ENCODE peak calls at places on chromosomes 7 and 10, in six cellular contexts. C is stimulated activated CD4-positive, alpha-beta T cell treated with anti-CD3 and anti-CD28 coated beads, Interleukin-4, amount 100 ng/mL, for 4 hours; T is AG08396; X is kidney tubule cell; A is NCI-H1694 treated with DMSO at 0.1 percent for 48 hours; U is nephron progenitor cell. W is an unnamed sample.

GRCh38 chr10:24873281-24873683 is 79.1 kb downstream of the PRTFDC1 start:
- DNase-seq in C (no peak), T (peak; percentile 69), A (no peak), U (no peak), X (peak; percentile 66), W (no peak)

GRCh38 chr10:119417852-119418251 is 124.7 kb downstream of the RGS10 start:
- DNase-seq in A (no peak), U (no peak), T (no peak), X (no peak), C (no peak), W (no peak)

GRCh38 chr10:98295907-98296306 is 27.9 kb upstream of the LOXL4 start:
- DNase-seq in A (peak; percentile 20), U (peak; percentile 30), C (no peak), T (no peak), X (no peak), W (no peak)

GRCh38 chr7:114986805-114987204 is 64.9 kb downstream of the MDFIC start:
- DNase-seq in T (no peak), C (no peak), A (no peak), U (no peak), X (peak; percentile 66), W (no peak)

GRCh38 chr10:82240408-82240807 is 365.4 kb downstream of the NRG3 start:
- DNase-seq in T (no peak), A (no peak), C (no peak), U (no peak), X (no peak), W (no peak)

GRCh38 chr10:22805304-22805703 is 90.9 kb upstream of the PIP4K2A start:
- DNase-seq in U (no peak), T (peak; percentile 70), X (peak; percentile 74), C (no peak), A (peak; percentile 74), W (peak; percentile 97)

GRCh38 chr10:83881647-83882046 is 257.7 kb upstream of the GHITM start:
- DNase-seq in C (no peak), T (no peak), U (no peak), A (peak; percentile 31), X (no peak), W (no peak)

GRCh38 chr7:156751319-156751718 is 110.7 kb downstream of the RNF32 start:
- DNase-seq in T (peak; percentile 64), U (no peak), X (peak; percentile 83), C (peak; percentile 39), A (no peak), W (no peak)